ENCODE peak calls at places on chromosomes 4 and X, in five cellular contexts. G is IMR-90, H is H9, T is trophoblast cell, M is mesenchymal stem cell. N is an unnamed sample. For H3K9me3, the result is how much of the 10 kb centered on the place peaks cover.

GRCh38 chr4:80201326-80202151 is 4.2 kb downstream of the PRDM8 start:
- DNase-seq in G (peak), H (no peak), T (peak), M (peak), N (no peak)

GRCh38 chrX:74372272-74372671 is 49.0 kb upstream of the SLC16A2 start:
- DNase-seq in G (no peak), H (no peak), T (no peak), M (no peak), N (no peak)

GRCh38 chr4:8141935-8142334 is 16.7 kb downstream of the ABLIM2 start:
- DNase-seq in G (no peak), H (no peak), T (no peak), M (no peak), N (no peak)

GRCh38 chr4:101693842-101694398 is 96.6 kb upstream of the BANK1 start:
- DNase-seq in G (no peak), H (no peak), T (peak), M (no peak), N (no peak)

GRCh38 chr4:19521151-19521550 is 730.6 kb upstream of the SLIT2 start:
- DNase-seq in G (no peak), H (no peak), T (no peak), M (no peak), N (no peak)

GRCh38 chr4:94412019-94413017 is 39.4 kb upstream of the PDLIM5 start:
- DNase-seq in G (peak), H (no peak), T (peak), M (peak), N (no peak)

GRCh38 chr4:16045687-16046086 is 38.1 kb downstream of the PROM1 start:
- DNase-seq in G (no peak), H (no peak), T (no peak), M (no peak), N (no peak)

GRCh38 chrX:115387327-115387726 is 97.8 kb downstream of the LUZP4 start:
- DNase-seq in G (no peak), H (no peak), T (no peak), M (no peak), N (no peak)

GRCh38 chrX:108439434-108439883 is at the start of gene COL4A5:
- DNase-seq in G (peak), H (peak), T (peak), M (peak), N (peak)

DNA sequence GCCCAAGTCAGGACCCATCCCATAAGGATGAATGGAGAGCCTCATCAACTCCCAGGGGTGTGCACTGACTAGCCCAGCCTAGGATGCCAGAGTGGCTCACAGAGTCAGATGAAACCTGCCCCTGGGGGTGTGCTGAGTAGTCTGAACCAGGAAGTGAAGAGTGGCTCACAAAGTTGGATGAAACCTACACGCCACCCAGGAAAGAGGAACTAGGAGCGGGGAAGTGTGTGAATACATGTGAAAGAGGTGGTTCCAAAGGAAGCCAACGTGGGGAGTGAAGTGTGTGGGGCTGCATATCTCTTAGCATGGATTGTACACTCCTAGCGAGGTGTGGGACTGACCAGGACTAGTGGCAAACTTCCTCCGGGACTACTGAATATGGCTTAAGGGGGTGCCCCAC is 902.1 kb upstream of the NDST4 start:
- DNase-seq in G (no peak), H (no peak), T (no peak), M (no peak), N (no peak)
- H3K9me3 ChIP-seq in G (under half), H (under half), T (under half), M (half or more), N (under half)

DNA sequence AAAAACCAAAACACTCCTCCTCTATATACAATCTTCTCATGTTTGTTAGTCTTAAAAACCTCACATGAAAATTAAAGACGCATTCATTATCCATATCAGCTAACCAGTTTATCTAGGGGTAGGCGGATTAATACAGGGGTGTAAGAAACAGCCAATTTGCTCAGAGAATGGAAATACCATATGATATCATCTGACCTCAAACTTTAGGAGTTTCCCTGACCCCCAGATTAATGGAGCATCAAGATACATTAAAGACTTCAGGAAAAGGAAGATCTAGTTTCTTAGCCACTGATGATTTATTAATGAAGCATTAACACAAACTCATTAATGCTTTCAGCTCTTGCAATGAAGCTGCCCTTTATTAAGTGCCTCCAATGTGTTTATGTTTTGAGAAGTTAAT is 67.5 kb downstream of the CAMK2D start:
- DNase-seq in G (no peak), H (no peak), T (no peak), M (no peak), N (no peak)
- H2BK5ac ChIP-seq in G (no peak), H (no peak), T (no peak), M (no peak), N (no peak)

DNA sequence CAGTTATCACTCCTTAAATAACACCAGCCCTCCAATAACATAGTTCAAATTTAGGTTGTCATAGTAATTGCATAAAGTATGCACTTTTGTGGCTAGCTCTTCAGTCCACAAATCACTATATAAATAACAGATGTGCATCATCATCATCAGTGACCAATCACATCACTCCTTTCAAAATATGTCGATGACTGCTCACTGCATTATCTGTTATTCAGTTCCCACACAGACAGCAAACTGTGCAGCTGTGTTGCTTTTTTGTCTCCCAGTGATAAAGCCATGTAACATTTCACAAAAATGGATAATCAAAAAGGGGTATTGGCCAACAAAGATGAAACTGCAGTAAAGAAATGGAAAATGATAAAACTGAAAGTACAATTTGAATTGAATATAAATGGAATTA is 205.4 kb downstream of the DCLK2 start:
- DNase-seq in G (peak), H (no peak), T (no peak), M (peak), N (no peak)
- H3K9ac ChIP-seq in G (peak), H (no peak), T (no peak), M (peak), N (no peak)

GRCh38 chr4:175986-176385 is 51.7 kb downstream of the ZNF718 start:
- DNase-seq in G (no peak), H (no peak), T (no peak), M (no peak), N (no peak)
- H3K9me3 ChIP-seq in G (under half), H (under half), T (under half), M (half or more), N (under half)

GRCh38 chrX:133414399-133415275 is 652 bp downstream of the GPC4 start:
- DNase-seq in G (no peak), H (no peak), T (peak), M (peak), N (no peak)

GRCh38 chrX:133413218-133413925 is 1.9 kb downstream of the GPC4 start:
- DNase-seq in G (no peak), H (no peak), T (peak), M (no peak), N (no peak)

GRCh38 chrX:133412665-133413064 is 2.6 kb downstream of the GPC4 start:
- DNase-seq in G (no peak), H (no peak), T (peak), M (no peak), N (no peak)

GRCh38 chrX:133417364-133417763 is 2.1 kb upstream of the GPC4 start:
- DNase-seq in G (no peak), H (no peak), T (no peak), M (no peak), N (no peak)

GRCh38 chrX:133415276-133416105 is at the start of gene GPC4:
- DNase-seq in G (no peak), H (peak), T (peak), M (peak), N (peak)
- H2BK5ac ChIP-seq in G (no peak), H (no peak), T (peak), M (no peak), N (peak)

GRCh38 chr4:57043304-57044251 is 64.9 kb downstream of the POLR2B start:
- DNase-seq in G (peak), H (no peak), T (no peak), M (peak), N (no peak)

GRCh38 chr4:57039345-57039744 is 60.6 kb downstream of the POLR2B start:
- DNase-seq in G (no peak), H (no peak), T (peak), M (peak), N (no peak)

GRCh38 chr4:57040510-57040909 is 61.8 kb downstream of the POLR2B start:
- DNase-seq in G (no peak), H (no peak), T (no peak), M (no peak), N (no peak)

GRCh38 chr4:57034571-57034970 is 55.9 kb downstream of the POLR2B start:
- DNase-seq in G (no peak), H (no peak), T (no peak), M (no peak), N (no peak)

GRCh38 chr4:57037982-57038604 is 59.4 kb downstream of the POLR2B start:
- DNase-seq in G (peak), H (peak), T (peak), M (peak), N (peak)
- H3K9ac ChIP-seq in G (no peak), H (no peak), T (no peak), M (no peak), N (no peak)

DNA sequence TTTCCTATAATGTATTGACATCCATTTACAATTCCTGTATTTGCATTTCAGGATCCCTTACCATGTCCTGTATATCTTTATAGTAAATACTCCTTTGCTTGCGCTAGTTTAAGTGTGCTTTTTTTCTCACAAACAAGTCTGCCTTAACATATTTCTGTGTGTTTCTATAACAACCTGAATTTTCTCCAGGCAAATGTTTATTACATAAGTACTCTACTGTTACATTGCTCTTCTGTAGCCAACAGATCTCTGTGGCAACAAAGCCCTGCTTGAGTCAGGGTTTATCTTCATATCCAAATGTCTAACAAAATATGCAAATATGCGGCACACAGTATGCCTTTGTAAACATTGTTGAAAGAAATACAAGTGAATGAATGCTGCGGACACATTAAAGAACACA is 625.5 kb downstream of the TLL1 start:
- DNase-seq in G (no peak), H (no peak), T (no peak), M (peak), N (no peak)
- H3K9me3 ChIP-seq in G (under half), H (under half), T (under half), M (under half), N (under half)

DNA sequence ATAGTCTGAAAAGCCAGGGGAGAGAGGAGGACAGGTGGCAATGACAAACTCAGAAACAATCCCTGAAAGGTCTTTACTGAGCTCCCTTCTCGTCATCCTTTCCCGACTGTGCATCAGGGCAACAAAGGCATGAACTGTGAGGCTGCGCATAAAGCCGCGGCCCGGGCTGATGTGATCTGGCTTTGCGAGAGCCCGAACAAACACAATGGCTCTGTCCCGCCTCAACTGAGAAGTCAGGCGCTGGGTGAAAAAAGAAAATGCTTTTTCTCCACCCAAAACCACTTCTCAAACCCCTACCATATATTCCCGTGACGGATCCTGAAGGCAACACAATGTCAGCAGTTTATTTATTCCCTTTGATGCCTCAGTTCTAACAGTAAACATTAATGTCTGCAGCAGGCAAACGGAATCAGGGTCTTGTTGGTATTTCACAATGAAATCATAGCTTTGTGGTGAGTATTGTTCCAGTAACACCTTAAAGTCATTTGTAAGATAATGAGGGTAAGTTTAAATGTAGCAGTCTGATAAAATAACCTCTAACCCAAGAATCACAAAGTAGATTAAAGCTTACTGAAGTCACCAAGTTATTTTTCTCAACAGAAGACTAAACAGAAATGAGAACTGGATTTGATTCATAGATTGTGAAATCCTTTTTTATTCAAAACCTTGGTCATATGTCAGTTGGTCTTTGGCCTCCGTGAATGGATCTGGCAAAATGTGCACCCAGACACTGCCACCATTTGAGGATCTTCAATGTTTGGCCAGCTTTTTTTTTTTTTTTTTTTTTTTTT is 67.4 kb downstream of the APBB2 start:
- DNase-seq in G (peak), H (peak), T (peak), M (peak), N (peak)
- H2BK5ac ChIP-seq in G (peak), H (no peak), T (peak), M (peak), N (peak)

GRCh38 chr4:176385601-176386000 is 65.8 kb downstream of the SPCS3 start:
- DNase-seq in G (no peak), H (no peak), T (no peak), M (no peak), N (no peak)

GRCh38 chr4:176387571-176387970 is 67.8 kb downstream of the SPCS3 start:
- DNase-seq in G (peak), H (no peak), T (no peak), M (no peak), N (no peak)

GRCh38 chr4:176377705-176378302 is 58.0 kb downstream of the SPCS3 start:
- DNase-seq in G (peak), H (no peak), T (peak), M (no peak), N (no peak)

GRCh38 chr4:176380352-176381157 is 60.8 kb downstream of the SPCS3 start:
- DNase-seq in G (no peak), H (no peak), T (no peak), M (no peak), N (no peak)

GRCh38 chr4:176383273-176384077 is 63.7 kb downstream of the SPCS3 start:
- DNase-seq in G (peak), H (no peak), T (no peak), M (no peak), N (no peak)
- H3K9ac ChIP-seq in G (no peak), H (no peak), T (no peak), M (peak), N (no peak)

GRCh38 chrX:153459976-153460375 is 10.4 kb downstream of the HAUS7 start:
- DNase-seq in G (peak), H (no peak), T (peak), M (peak), N (no peak)
- H3K9me3 ChIP-seq in G (under half), H (half or more), T (under half), M (under half), N (under half)

N was measured in neuronal stem cell.